ENCODE peak calls at places on chromosomes 13 and 19, in ten cellular contexts. T is Peyer's patch; E is neural progenitor cell; Z is CD8-positive, alpha-beta T cell; R is lower lobe of right lung; N is neuronal stem cell; V is GM23338; G is H9; W is uterus; K is tibial artery. C is an unnamed sample.

GRCh38 chr19:5394907-5395505 is 54.4 kb upstream of the PTPRS start:
- DNase-seq in T (no peak), E (peak; percentile 90), Z (no peak), R (no peak), N (peak; percentile 90), V (peak; percentile 74), G (peak; percentile 34), W (no peak), K (no peak), C (no peak)

GRCh38 chr19:46529622-46530451 is 34.2 kb upstream of the PNMA8B start:
- DNase-seq in T (peak; percentile 77), E (peak; percentile 70), Z (peak; percentile 73), R (peak; percentile 86), N (peak; percentile 73), V (peak; percentile 78), G (peak; percentile 67), W (peak; percentile 36), K (peak; percentile 78), C (peak; percentile 66)

GRCh38 chr13:86155756-86156155 is 356.5 kb upstream of the SLITRK6 start:
- DNase-seq in T (no peak), E (peak; percentile 8), Z (no peak), R (no peak), N (no peak), V (peak; percentile 17), G (no peak), W (no peak), K (no peak), C (no peak)

GRCh38 chr19:46674416-46675178 is 13.6 kb upstream of the DACT3 start:
- DNase-seq in T (no peak), E (peak; percentile 66), Z (no peak), R (no peak), N (no peak), V (peak; percentile 93), G (peak; percentile 94), W (no peak), K (no peak), C (no peak)

GRCh38 chr19:19537321-19538048 is 580 bp upstream of the CILP2 start:
- DNase-seq in T (no peak), E (no peak), Z (no peak), R (no peak), N (no peak), V (peak; percentile 64), G (peak; percentile 58), W (no peak), K (no peak), C (no peak)

GRCh38 chr13:87893982-87894527 is 222.9 kb downstream of the SLITRK5 start:
- DNase-seq in T (no peak), E (no peak), Z (no peak), R (no peak), N (no peak), V (no peak), G (no peak), W (no peak), K (no peak), C (no peak)

GRCh38 chr19:48810151-48810550 is 678 bp downstream of the BCAT2 start:
- DNase-seq in T (no peak), E (no peak), Z (no peak), R (no peak), N (no peak), V (no peak), G (no peak), W (no peak), K (no peak), C (no peak)

GRCh38 chr19:11995174-11995573 is 30.3 kb downstream of the ZNF763 start:
- DNase-seq in T (no peak), E (no peak), Z (no peak), R (no peak), N (no peak), V (no peak), G (no peak), W (no peak), K (no peak), C (no peak)

GRCh38 chr19:38945562-38946228 is 15.0 kb downstream of the MRPS12 start:
- DNase-seq in T (no peak), E (no peak), Z (no peak), R (no peak), N (no peak), V (peak; percentile 19), G (peak; percentile 42), W (no peak), K (no peak), C (no peak)

GRCh38 chr19:38942471-38943181 is 11.9 kb downstream of the MRPS12 start:
- DNase-seq in T (no peak), E (no peak), Z (no peak), R (no peak), N (no peak), V (no peak), G (no peak), W (no peak), K (no peak), C (no peak)

GRCh38 chr19:38949580-38950367 is 19.0 kb downstream of the MRPS12 start:
- DNase-seq in T (peak; percentile 82), E (peak; percentile 99), Z (peak; percentile 72), R (peak; percentile 94), N (peak; percentile 80), V (peak; percentile 100), G (peak; percentile 99), W (peak; percentile 82), K (peak; percentile 84), C (peak; percentile 89)

GRCh38 chr19:38944981-38945506 is 14.3 kb downstream of the MRPS12 start:
- DNase-seq in T (no peak), E (no peak), Z (no peak), R (no peak), N (no peak), V (peak; percentile 35), G (no peak), W (no peak), K (no peak), C (no peak)

GRCh38 chr19:38946229-38947010 is 15.7 kb downstream of the MRPS12 start:
- DNase-seq in T (no peak), E (no peak), Z (no peak), R (no peak), N (no peak), V (no peak), G (peak; percentile 36), W (no peak), K (no peak), C (no peak)
- H3K4me1 ChIP-seq in T (peaks cover 4% of the 10 kb centered on the region), E (no peaks in the 10 kb centered on the region), Z (peaks cover 8% of the 10 kb centered on the region), R (peaks cover 11% of the 10 kb centered on the region), N (peaks cover 2% of the 10 kb centered on the region), V (no peaks in the 10 kb centered on the region), G (no peaks in the 10 kb centered on the region), W (no peaks in the 10 kb centered on the region), K (peaks cover 10% of the 10 kb centered on the region), C (no peaks in the 10 kb centered on the region)

GRCh38 chr19:39132344-39132969 is 6.9 kb downstream of the PAK4 start:
- DNase-seq in T (no peak), E (no peak), Z (no peak), R (no peak), N (no peak), V (no peak), G (no peak), W (no peak), K (no peak), C (no peak)

GRCh38 chr19:39129116-39129515 is 3.5 kb downstream of the PAK4 start:
- DNase-seq in T (no peak), E (no peak), Z (no peak), R (no peak), N (no peak), V (no peak), G (no peak), W (no peak), K (no peak), C (no peak)

GRCh38 chr19:39131255-39131755 is 5.7 kb downstream of the PAK4 start:
- DNase-seq in T (no peak), E (no peak), Z (no peak), R (no peak), N (no peak), V (no peak), G (no peak), W (no peak), K (no peak), C (peak; percentile 31)

GRCh38 chr19:39128511-39129079 is 3.0 kb downstream of the PAK4 start:
- DNase-seq in T (peak; percentile 82), E (no peak), Z (no peak), R (no peak), N (no peak), V (no peak), G (no peak), W (no peak), K (no peak), C (no peak)

GRCh38 chr19:39130337-39131254 is 5.0 kb downstream of the PAK4 start:
- DNase-seq in T (no peak), E (no peak), Z (no peak), R (no peak), N (no peak), V (no peak), G (no peak), W (no peak), K (no peak), C (no peak)
- H3K27ac ChIP-seq in T (no peak overlapping the region), E (no peak overlapping the region), Z (no peak overlapping the region), R (peak overlapping the region; percentile 74), N (no peak overlapping the region), V (no peak overlapping the region), G (no peak overlapping the region), W (peak overlapping the region; percentile 64), K (no peak overlapping the region), C (no peak overlapping the region)

GRCh38 chr19:17328517-17329060 is 6.1 kb downstream of the ANO8 start:
- DNase-seq in T (no peak), E (peak; percentile 60), Z (no peak), R (no peak), N (no peak), V (peak; percentile 56), G (no peak), W (no peak), K (no peak), C (no peak)

GRCh38 chr19:17331254-17331558 is 3.4 kb downstream of the ANO8 start:
- DNase-seq in T (no peak), E (no peak), Z (no peak), R (no peak), N (no peak), V (no peak), G (no peak), W (no peak), K (no peak), C (no peak)

GRCh38 chr19:17330546-17331253 is 4.0 kb downstream of the ANO8 start:
- DNase-seq in T (no peak), E (no peak), Z (no peak), R (no peak), N (no peak), V (no peak), G (no peak), W (no peak), K (no peak), C (no peak)

GRCh38 chr19:17329061-17329767 is 5.4 kb downstream of the ANO8 start:
- DNase-seq in T (no peak), E (peak; percentile 46), Z (no peak), R (no peak), N (no peak), V (peak; percentile 68), G (no peak), W (no peak), K (no peak), C (no peak)

DNA sequence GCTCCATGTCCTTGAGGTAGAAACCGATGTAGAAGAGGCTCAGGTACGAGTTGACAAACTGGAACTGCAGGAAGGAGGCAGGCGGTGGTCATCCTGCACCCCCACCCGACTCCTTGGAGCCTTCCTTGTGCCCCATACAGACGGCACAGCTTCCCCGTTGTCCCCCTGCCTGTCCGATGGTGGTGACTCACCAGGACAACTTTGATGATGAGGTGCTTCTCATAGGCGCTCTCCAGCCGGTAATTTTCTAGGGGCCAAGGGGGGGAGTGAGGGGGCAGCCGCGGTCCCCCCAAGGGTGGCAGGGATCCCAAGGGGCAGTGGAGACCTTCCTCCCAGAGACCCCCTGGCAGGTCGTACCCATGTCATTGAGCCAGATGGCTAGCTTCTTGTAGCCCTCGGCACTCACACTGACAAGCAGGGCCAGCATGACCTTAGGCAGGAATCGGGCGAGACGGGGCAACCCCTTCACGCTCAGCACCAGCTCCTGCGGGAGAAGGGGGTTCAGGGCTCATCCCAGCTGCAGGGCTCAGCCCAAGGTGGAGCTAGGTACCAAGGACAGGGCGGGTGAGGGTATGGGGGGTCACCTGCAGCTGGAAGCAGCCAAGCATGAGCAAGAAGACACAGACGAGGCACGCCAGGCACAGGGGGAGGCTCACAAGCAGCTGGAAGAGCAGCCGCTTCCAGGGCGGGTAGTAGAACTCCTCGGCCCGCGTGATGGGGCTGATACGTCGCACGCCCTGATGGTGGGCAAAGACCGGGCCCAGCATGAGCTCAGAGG is 4.7 kb downstream of the ANO8 start:
- DNase-seq in T (no peak), E (no peak), Z (no peak), R (no peak), N (no peak), V (no peak), G (no peak), W (no peak), K (no peak), C (no peak)
- H3K4me1 ChIP-seq in T (peaks cover 3% of the 10 kb centered on the region), E (peaks cover 18% of the 10 kb centered on the region), Z (peaks cover 26% of the 10 kb centered on the region), R (peaks cover 23% of the 10 kb centered on the region), N (peaks cover 4% of the 10 kb centered on the region), V (peaks cover 16% of the 10 kb centered on the region), G (no peaks in the 10 kb centered on the region), W (no peaks in the 10 kb centered on the region), K (peaks cover 32% of the 10 kb centered on the region), C (peaks cover 4% of the 10 kb centered on the region)

GRCh38 chr13:46341112-46341711 is 45.8 kb downstream of the RUBCNL start:
- DNase-seq in T (no peak), E (no peak), Z (no peak), R (no peak), N (no peak), V (no peak), G (no peak), W (no peak), K (no peak), C (peak; percentile 33)
- H3K27ac ChIP-seq in T (no peak overlapping the region), E (no peak overlapping the region), Z (no peak overlapping the region), R (peak overlapping the region; percentile 48), N (no peak overlapping the region), V (no peak overlapping the region), G (no peak overlapping the region), W (no peak overlapping the region), K (no peak overlapping the region), C (no peak overlapping the region)